ENCODE peak calls at places on chromosome 1, in six cellular contexts. K, A, H, B, Y and D are unnamed samples.

GRCh38 chr1:177862916-177863315 is 106.9 kb downstream of the SEC16B start:
- DNase-seq in K (no peak), A (no peak), H (no peak), B (peak; percentile 18), Y (no peak), D (no peak)

GRCh38 chr1:114093624-114094302 is 59.9 kb downstream of the SYT6 start:
- DNase-seq in K (no peak), A (no peak), H (no peak), B (peak; percentile 27), Y (peak; percentile 10), D (no peak)

GRCh38 chr1:227797144-227797543 is 18.3 kb upstream of the PRSS38 start:
- DNase-seq in K (no peak), A (no peak), H (no peak), B (no peak), Y (no peak), D (no peak)

GRCh38 chr1:117544509-117545109 is 61.2 kb upstream of the TENT5C start:
- DNase-seq in K (no peak), A (no peak), H (no peak), B (no peak), Y (no peak), D (no peak)

GRCh38 chr1:153598309-153599172 is 14.4 kb downstream of the S100A16 start:
- DNase-seq in K (no peak), A (peak; percentile 93), H (no peak), B (peak; percentile 77), Y (no peak), D (peak; percentile 78)

GRCh38 chr1:226717256-226717909 is 21.7 kb downstream of the ITPKB start:
- DNase-seq in K (no peak), A (no peak), H (peak; percentile 71), B (no peak), Y (no peak), D (no peak)

GRCh38 chr1:99606306-99606705 is 39.6 kb upstream of the PALMD start:
- DNase-seq in K (no peak), A (no peak), H (no peak), B (peak; percentile 37), Y (no peak), D (no peak)

GRCh38 chr1:26278835-26279597 is 870 bp upstream of the SH3BGRL3 start:
- DNase-seq in K (no peak), A (no peak), H (peak; percentile 55), B (peak; percentile 77), Y (no peak), D (no peak)

GRCh38 chr1:224783006-224783651 is 146.3 kb upstream of the DNAH14 start:
- DNase-seq in K (no peak), A (no peak), H (no peak), B (peak; percentile 10), Y (no peak), D (no peak)

GRCh38 chr1:61227857-61228557 is 145.6 kb downstream of the NFIA start:
- DNase-seq in K (no peak), A (no peak), H (no peak), B (no peak), Y (no peak), D (no peak)

GRCh38 chr1:8396912-8397406 is 79.0 kb downstream of the SLC45A1 start:
- DNase-seq in K (no peak), A (no peak), H (no peak), B (peak; percentile 99), Y (peak; percentile 67), D (no peak)

GRCh38 chr1:51170342-51170741 is 65.7 kb upstream of the RNF11 start:
- DNase-seq in K (no peak), A (no peak), H (no peak), B (peak; percentile 92), Y (peak; percentile 55), D (no peak)

DNA sequence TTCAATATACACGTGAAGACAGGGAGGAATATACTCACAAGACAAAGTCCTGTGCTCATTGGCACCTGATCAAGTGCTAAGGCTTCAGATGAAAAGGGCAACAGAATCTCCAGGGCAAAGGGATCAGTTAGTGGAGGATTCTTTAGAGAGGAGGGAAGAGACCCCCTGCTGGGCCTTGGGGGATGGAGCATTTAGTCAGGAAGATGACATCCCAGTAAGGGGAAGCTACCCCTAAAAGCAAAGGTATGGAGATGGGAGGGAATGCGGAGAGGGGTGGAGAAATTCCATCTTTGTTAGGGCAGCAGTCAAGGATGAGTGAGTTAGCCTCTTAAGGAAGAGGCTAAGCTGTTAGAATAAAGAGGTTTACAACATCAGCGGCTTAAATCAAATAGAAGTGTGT is 67.4 kb downstream of the ST6GALNAC3 start:
- DNase-seq in K (no peak), A (peak; percentile 72), H (no peak), B (no peak), Y (no peak), D (peak; percentile 72)
- H3K4me3 ChIP-seq in K (no peak overlapping the region), A (no peak overlapping the region), H (no peak overlapping the region), B (no peak overlapping the region), Y (no peak overlapping the region), D (no peak overlapping the region)

GRCh38 chr1:31787786-31788137 is 23.6 kb upstream of the ADGRB2 start:
- DNase-seq in K (no peak), A (no peak), H (no peak), B (no peak), Y (no peak), D (no peak)
- H3K4me3 ChIP-seq in K (no peak overlapping the region), A (peak overlapping the region; percentile 83), H (peak overlapping the region; percentile 62), B (no peak overlapping the region), Y (peak overlapping the region; percentile 69), D (peak overlapping the region; percentile 90)

GRCh38 chr1:197919523-197920301 is 2.5 kb downstream of the LHX9 start:
- DNase-seq in K (peak; percentile 32), A (peak; percentile 56), H (no peak), B (no peak), Y (no peak), D (peak; percentile 77)

GRCh38 chr1:197921235-197922069 is 4.3 kb downstream of the LHX9 start:
- DNase-seq in K (peak; percentile 17), A (peak; percentile 77), H (no peak), B (no peak), Y (no peak), D (peak; percentile 82)

GRCh38 chr1:197918815-197919522 is 1.8 kb downstream of the LHX9 start:
- DNase-seq in K (peak; percentile 9), A (no peak), H (no peak), B (no peak), Y (no peak), D (no peak)

GRCh38 chr1:197922070-197922390 is 4.9 kb downstream of the LHX9 start:
- DNase-seq in K (no peak), A (no peak), H (no peak), B (no peak), Y (no peak), D (no peak)

GRCh38 chr1:197920345-197921117 is 3.4 kb downstream of the LHX9 start:
- DNase-seq in K (peak; percentile 26), A (peak; percentile 66), H (no peak), B (no peak), Y (no peak), D (peak; percentile 70)
- H3K4me3 ChIP-seq in K (no peak overlapping the region), A (peak overlapping the region; percentile 60), H (no peak overlapping the region), B (no peak overlapping the region), Y (no peak overlapping the region), D (no peak overlapping the region)

GRCh38 chr1:39469150-39469549 is 22.3 kb upstream of the BMP8A start:
- DNase-seq in K (no peak), A (no peak), H (no peak), B (no peak), Y (no peak), D (no peak)
- H3K4me3 ChIP-seq in K (no peak overlapping the region), A (no peak overlapping the region), H (no peak overlapping the region), B (no peak overlapping the region), Y (no peak overlapping the region), D (no peak overlapping the region)

DNA sequence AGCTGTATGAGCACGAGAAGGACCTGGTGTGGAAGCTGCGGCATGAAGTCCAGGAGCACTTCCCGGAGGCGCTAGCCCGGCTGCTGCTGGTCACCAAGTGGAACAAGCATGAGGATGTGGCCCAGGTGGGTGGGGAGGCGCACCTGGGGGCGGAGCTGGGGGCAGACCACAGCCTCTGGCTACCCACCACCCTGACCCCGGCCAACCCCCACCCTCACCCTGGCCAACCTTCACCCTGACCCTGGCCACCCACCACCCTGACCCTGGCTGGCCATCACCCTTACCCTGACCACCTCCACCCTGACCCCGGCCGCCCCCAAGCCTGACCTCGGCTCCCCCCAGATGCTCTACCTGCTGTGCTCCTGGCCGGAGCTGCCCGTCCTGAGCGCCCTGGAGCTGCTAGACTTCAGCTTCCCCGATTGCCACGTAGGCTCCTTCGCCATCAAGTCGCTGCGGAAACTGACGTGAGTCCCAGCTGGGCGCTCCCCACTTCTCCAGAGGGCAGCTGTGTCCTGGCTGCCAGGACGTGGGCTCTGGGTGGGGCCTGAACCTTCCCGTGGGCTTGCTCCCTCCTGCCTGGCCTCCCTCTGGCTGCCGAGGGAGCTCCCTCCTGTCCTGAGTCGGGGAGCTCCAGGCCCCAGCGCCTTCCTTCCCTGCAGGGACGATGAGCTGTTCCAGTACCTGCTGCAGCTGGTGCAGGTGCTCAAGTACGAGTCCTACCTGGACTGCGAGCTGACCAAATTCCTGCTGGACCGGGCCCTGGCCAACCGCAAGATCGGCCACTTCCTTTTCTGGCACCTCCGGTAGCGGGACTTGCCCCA is 69.5 kb downstream of the PIK3CD start:
- DNase-seq in K (no peak), A (no peak), H (no peak), B (no peak), Y (no peak), D (no peak)
- H3K4me3 ChIP-seq in K (no peak overlapping the region), A (no peak overlapping the region), H (no peak overlapping the region), B (no peak overlapping the region), Y (no peak overlapping the region), D (no peak overlapping the region)

GRCh38 chr1:160070243-160071163 is 543 bp upstream of the KCNJ10 start:
- DNase-seq in K (peak; percentile 75), A (peak; percentile 94), H (peak; percentile 71), B (peak; percentile 40), Y (peak; percentile 36), D (peak; percentile 97)
- H3K4me3 ChIP-seq in K (peak overlapping the region; percentile 81), A (peak overlapping the region; percentile 87), H (peak overlapping the region; percentile 48), B (peak overlapping the region; percentile 50), Y (peak overlapping the region; percentile 48), D (peak overlapping the region; percentile 79)

GRCh38 chr1:16151985-16152384 is 3.9 kb downstream of the EPHA2 start:
- DNase-seq in K (no peak), A (no peak), H (no peak), B (no peak), Y (no peak), D (no peak)
- H3K4me3 ChIP-seq in K (no peak overlapping the region), A (no peak overlapping the region), H (no peak overlapping the region), B (no peak overlapping the region), Y (peak overlapping the region; percentile 93), D (peak overlapping the region; percentile 43)

GRCh38 chr1:201497935-201498509 is 8.9 kb downstream of the CSRP1 start:
- DNase-seq in K (no peak), A (no peak), H (no peak), B (no peak), Y (no peak), D (no peak)

GRCh38 chr1:201498621-201499020 is 8.3 kb downstream of the CSRP1 start:
- DNase-seq in K (no peak), A (no peak), H (no peak), B (no peak), Y (no peak), D (no peak)

GRCh38 chr1:201495447-201496295 is 11.3 kb downstream of the CSRP1 start:
- DNase-seq in K (no peak), A (no peak), H (peak; percentile 71), B (peak; percentile 67), Y (no peak), D (no peak)

GRCh38 chr1:201493757-201494617 is 12.9 kb downstream of the CSRP1 start:
- DNase-seq in K (no peak), A (no peak), H (no peak), B (no peak), Y (no peak), D (no peak)

GRCh38 chr1:201496296-201496690 is 10.6 kb downstream of the CSRP1 start:
- DNase-seq in K (no peak), A (no peak), H (no peak), B (no peak), Y (no peak), D (no peak)
- H3K4me3 ChIP-seq in K (no peak overlapping the region), A (no peak overlapping the region), H (no peak overlapping the region), B (no peak overlapping the region), Y (no peak overlapping the region), D (no peak overlapping the region)